ENCODE peak calls at places on chromosomes 1 and 21, in four cellular contexts. D, U, Q and S are unnamed samples.

GRCh38 chr21:32705139-32705538 is 22.7 kb downstream of the SYNJ1 start:
- DNase-seq in D (no peak), Q (no peak), U (no peak), S (no peak)

GRCh38 chr1:151147132-151147503 is 687 bp upstream of the SEMA6C start:
- DNase-seq in D (no peak), Q (no peak), U (no peak), S (no peak)

GRCh38 chr1:35452086-35452485 is 105.1 kb downstream of the KIAA0319L start:
- DNase-seq in U (peak; percentile 60), D (no peak), Q (peak; percentile 60), S (no peak)

GRCh38 chr1:43766818-43767525 is 59.6 kb downstream of the ST3GAL3 start:
- DNase-seq in D (no peak), U (no peak), Q (no peak), S (no peak)

GRCh38 chr1:187987236-187987776 is 1158.6 kb downstream of the PLA2G4A start:
- DNase-seq in U (no peak), D (no peak), Q (no peak), S (no peak)

GRCh38 chr1:48208251-48208650 is 14.3 kb upstream of the SLC5A9 start:
- DNase-seq in D (no peak), Q (no peak), U (no peak), S (no peak)

GRCh38 chr1:159752135-159752580 is 28.6 kb upstream of the DUSP23 start:
- DNase-seq in D (peak; percentile 60), Q (peak; percentile 33), U (peak; percentile 75), S (no peak)

GRCh38 chr21:24023402-24023801 is 1583.9 kb downstream of the MRPL39 start:
- DNase-seq in D (no peak), Q (no peak), U (no peak), S (no peak)

GRCh38 chr1:9814619-9815018 is 9.1 kb downstream of the CLSTN1 start:
- DNase-seq in D (no peak), Q (no peak), U (no peak), S (no peak)

DNA sequence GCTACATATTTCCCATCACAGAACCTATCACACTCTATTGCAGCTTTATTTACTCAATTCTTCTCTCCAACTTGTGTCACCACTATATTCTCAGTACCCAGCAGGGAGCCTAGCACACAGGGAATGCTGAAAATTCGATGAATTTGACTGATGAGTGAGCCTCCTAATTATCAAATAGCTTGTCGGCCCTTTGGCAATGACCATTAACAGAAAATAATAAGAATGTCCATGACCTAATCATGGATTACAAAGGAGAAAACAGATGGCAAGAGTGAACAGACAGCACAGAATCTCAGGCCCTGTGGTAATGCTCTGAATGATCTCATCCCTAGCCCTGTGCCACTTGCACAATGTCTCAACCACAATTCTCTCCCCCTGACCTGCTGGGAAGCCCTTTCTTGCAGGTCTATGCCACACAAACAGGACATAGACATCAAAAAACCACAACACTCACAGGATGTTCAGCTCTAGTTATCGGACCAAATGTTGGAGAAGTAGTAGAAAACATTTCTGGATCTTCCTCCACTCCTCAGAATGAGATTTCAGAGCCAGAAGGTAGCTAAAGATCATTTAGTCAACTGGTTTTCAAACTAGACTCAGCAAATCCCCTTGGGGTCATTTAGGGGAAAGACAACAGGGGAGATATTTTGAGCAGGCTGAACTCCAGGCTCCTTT is 68.4 kb downstream of the LUZP1 start:
- DNase-seq in Q (no peak), U (no peak), D (no peak), S (peak; percentile 72)
- H3K4me1 ChIP-seq in Q (peaks cover 63% of the 10 kb centered on the region), U (peaks cover 65% of the 10 kb centered on the region), D (peaks cover 36% of the 10 kb centered on the region), S (peaks cover 59% of the 10 kb centered on the region)

GRCh38 chr1:82919828-82920227 is 1079.1 kb downstream of the TTLL7 start:
- DNase-seq in Q (no peak), U (no peak), D (no peak), S (no peak)

GRCh38 chr1:82923957-82924356 is 1075.0 kb downstream of the TTLL7 start:
- DNase-seq in D (no peak), Q (no peak), U (no peak), S (no peak)

GRCh38 chr1:82921759-82922158 is 1077.2 kb downstream of the TTLL7 start:
- DNase-seq in U (no peak), Q (no peak), D (no peak), S (no peak)

GRCh38 chr1:82920418-82921248 is 1078.3 kb downstream of the TTLL7 start:
- DNase-seq in U (no peak), D (no peak), Q (no peak), S (no peak)
- H3K4me1 ChIP-seq in U (peaks cover 5% of the 10 kb centered on the region), D (no peaks in the 10 kb centered on the region), Q (peaks cover 25% of the 10 kb centered on the region), S (no peaks in the 10 kb centered on the region)

DNA sequence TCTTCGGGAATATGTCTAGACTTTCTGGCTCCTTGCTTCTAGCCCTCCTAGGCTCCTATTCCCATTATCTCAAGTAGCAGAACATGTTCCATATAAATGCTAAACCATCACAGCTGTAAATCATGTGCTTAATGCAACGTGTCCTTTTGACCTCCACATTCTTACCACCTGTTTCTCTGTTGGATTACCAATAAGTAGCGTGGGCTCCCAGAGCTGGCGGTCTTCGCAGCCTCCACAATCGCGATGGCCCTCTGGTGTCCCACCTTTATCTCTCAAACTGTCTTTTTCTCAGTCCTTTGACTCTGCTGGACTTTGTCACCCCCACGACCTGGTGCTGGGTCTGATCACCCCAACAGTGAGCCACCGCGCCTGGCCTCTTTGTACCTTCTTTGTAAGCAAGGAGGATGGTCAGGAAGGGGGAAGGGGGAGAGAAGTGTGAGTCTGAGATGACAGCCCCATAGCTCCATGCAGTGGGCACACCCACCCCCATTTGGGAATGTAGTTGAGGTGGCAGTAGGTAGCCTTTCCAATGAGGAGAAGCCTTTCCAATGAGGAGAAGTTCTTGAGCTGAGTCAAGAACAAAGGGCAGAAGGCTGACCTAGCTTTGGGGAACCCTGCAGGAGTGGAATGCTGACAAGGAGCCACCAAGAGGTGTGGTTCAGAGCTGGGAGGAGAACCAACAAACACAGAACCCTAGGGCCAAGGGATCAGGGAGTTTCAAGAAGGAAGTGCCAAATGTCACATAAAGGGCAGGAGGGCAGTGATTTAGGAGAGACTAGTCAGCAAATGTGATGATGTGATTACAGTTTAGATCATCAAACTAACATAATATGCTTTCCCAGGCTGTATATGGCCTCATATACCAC is 14.2 kb downstream of the TRAF5 start:
- DNase-seq in U (no peak), D (no peak), Q (no peak), S (no peak)
- H3K4me1 ChIP-seq in U (peaks cover 13% of the 10 kb centered on the region), D (peaks cover 41% of the 10 kb centered on the region), Q (peaks cover 4% of the 10 kb centered on the region), S (no peaks in the 10 kb centered on the region)

GRCh38 chr1:15485534-15486091 is 9.7 kb downstream of the CELA2B start:
- DNase-seq in D (no peak), Q (no peak), U (no peak), S (no peak)

GRCh38 chr1:15493869-15494390 is 18.0 kb downstream of the CELA2B start:
- DNase-seq in D (no peak), U (no peak), Q (no peak), S (no peak)

GRCh38 chr1:15483971-15484370 is 8.1 kb downstream of the CELA2B start:
- DNase-seq in U (no peak), Q (no peak), D (no peak), S (no peak)

GRCh38 chr1:15492572-15492971 is 16.7 kb downstream of the CELA2B start:
- DNase-seq in U (no peak), D (no peak), Q (peak; percentile 61), S (no peak)

GRCh38 chr1:15489052-15489736 is 13.3 kb downstream of the CELA2B start:
- DNase-seq in D (no peak), Q (peak; percentile 26), U (no peak), S (no peak)
- H3K4me1 ChIP-seq in D (no peaks in the 10 kb centered on the region), Q (peaks cover 27% of the 10 kb centered on the region), U (no peaks in the 10 kb centered on the region), S (no peaks in the 10 kb centered on the region)

GRCh38 chr1:246591047-246591446 is 24.8 kb downstream of the CNST start:
- DNase-seq in Q (no peak), D (no peak), U (no peak), S (no peak)
- H3K4me1 ChIP-seq in Q (peaks cover 50% of the 10 kb centered on the region), D (no peaks in the 10 kb centered on the region), U (peaks cover 20% of the 10 kb centered on the region), S (peaks cover 41% of the 10 kb centered on the region)

GRCh38 chr1:58451560-58452211 is 94.8 kb downstream of the OMA1 start:
- DNase-seq in Q (no peak), D (no peak), U (no peak), S (no peak)

GRCh38 chr1:58454807-58455206 is 91.7 kb downstream of the OMA1 start:
- DNase-seq in D (no peak), Q (no peak), U (no peak), S (no peak)

GRCh38 chr1:58457023-58457635 is 89.4 kb downstream of the OMA1 start:
- DNase-seq in D (no peak), Q (no peak), U (no peak), S (no peak)

GRCh38 chr1:58456470-58456869 is 90.1 kb downstream of the OMA1 start:
- DNase-seq in Q (no peak), D (no peak), U (no peak), S (no peak)

DNA sequence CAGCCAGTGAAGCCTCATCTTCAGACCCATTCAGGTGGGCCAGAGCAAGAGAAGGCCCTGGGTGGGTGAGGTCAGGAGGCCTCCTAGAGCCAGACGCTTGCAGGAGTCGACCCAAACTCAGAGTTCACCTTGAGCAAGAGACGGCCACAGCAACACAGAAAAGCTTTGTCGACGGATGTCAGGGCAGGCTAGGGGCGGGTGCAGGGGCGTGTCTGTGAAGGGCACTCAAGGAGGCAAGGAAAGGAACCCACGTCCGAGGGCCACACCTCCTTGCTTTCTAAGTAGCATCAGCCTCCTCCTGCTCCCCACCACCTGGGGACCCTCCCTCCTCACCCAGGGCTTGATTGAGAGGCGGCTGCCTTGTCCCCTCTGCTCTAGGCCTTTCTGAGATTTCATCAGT is 92.2 kb downstream of the OMA1 start:
- DNase-seq in D (no peak), U (no peak), Q (no peak), S (no peak)
- H3K4me1 ChIP-seq in D (no peaks in the 10 kb centered on the region), U (no peaks in the 10 kb centered on the region), Q (peaks cover 8% of the 10 kb centered on the region), S (no peaks in the 10 kb centered on the region)

DNA sequence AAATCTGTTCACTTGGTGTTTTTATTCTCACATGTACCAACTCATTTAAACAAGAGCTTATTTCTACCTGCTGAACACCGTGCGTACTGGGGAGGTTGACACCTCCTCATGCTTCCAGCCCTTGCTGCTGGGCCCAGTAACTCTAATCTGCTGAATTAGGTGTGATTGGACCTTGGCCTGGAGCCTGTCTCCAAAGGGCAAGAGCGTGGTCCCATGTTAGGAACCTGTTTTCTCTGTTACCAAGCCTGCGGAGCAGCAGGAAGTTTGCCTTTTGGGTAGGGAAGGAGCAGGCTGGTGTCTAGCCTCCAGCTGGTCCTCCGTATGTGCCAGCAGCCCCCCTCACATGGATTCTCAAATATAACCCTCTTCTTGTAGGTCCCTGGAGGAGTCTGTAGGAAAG is 10.9 kb upstream of the SLC27A3 start:
- DNase-seq in U (no peak), D (no peak), Q (no peak), S (no peak)
- H3K4me1 ChIP-seq in U (peaks cover 23% of the 10 kb centered on the region), D (no peaks in the 10 kb centered on the region), Q (peaks cover 37% of the 10 kb centered on the region), S (no peaks in the 10 kb centered on the region)